ENCODE peak calls at places on chromosome 20, in eight cellular contexts. K is sigmoid colon, N is A549, G is stomach, D is GM12878, H is tibial nerve, W is suprapubic skin, S is HepG2. Y is an unnamed sample.

GRCh38 chr20:12976720-12977633 is 31.8 kb upstream of the SPTLC3 start:
- DNase-seq in D (no peak), S (peak), N (no peak), G (no peak), H (no peak), W (no peak), K (no peak), Y (no peak)

GRCh38 chr20:14555676-14556075 is 218.3 kb upstream of the FLRT3 start:
- DNase-seq in H (no peak), K (no peak), G (no peak), N (no peak), W (no peak), D (no peak), S (no peak), Y (no peak)

GRCh38 chr20:39800111-39800510 is 838.0 kb downstream of the DHX35 start:
- DNase-seq in H (no peak), K (no peak), N (no peak), D (peak), S (no peak), G (no peak), W (no peak), Y (no peak)

GRCh38 chr20:17061721-17062120 is 165.1 kb upstream of the PCSK2 start:
- DNase-seq in G (no peak), K (no peak), N (no peak), W (no peak), D (no peak), S (no peak), H (no peak), Y (no peak)

GRCh38 chr20:41370176-41370575 is 3.6 kb upstream of the EMILIN3 start:
- DNase-seq in H (no peak), D (peak), K (no peak), S (no peak), G (no peak), W (no peak), N (no peak), Y (no peak)

GRCh38 chr20:1166963-1167720 is 17.6 kb downstream of the TMEM74B start:
- DNase-seq in K (no peak), W (no peak), N (no peak), D (no peak), S (no peak), G (no peak), H (no peak), Y (no peak)

GRCh38 chr20:31764641-31765305 is 25.7 kb downstream of the TPX2 start:
- DNase-seq in D (no peak), H (no peak), K (no peak), N (no peak), G (no peak), S (no peak), W (no peak), Y (no peak)

GRCh38 chr20:10696650-10697049 is 22.9 kb upstream of the JAG1 start:
- DNase-seq in G (no peak), H (no peak), W (no peak), S (peak), K (no peak), N (no peak), D (no peak), Y (no peak)

GRCh38 chr20:31695849-31696804 is 26.5 kb downstream of the BCL2L1 start:
- DNase-seq in W (no peak), H (no peak), G (no peak), K (no peak), S (peak), N (peak), D (no peak), Y (no peak)

GRCh38 chr20:3854462-3854870 is 7.8 kb downstream of the MAVS start:
- DNase-seq in S (peak), D (no peak), H (no peak), G (no peak), K (no peak), W (no peak), N (no peak), Y (no peak)

GRCh38 chr20:1810926-1811620 is 84.1 kb upstream of the SIRPA start:
- DNase-seq in H (no peak), N (no peak), K (no peak), W (no peak), G (no peak), S (peak), D (no peak), Y (no peak)

GRCh38 chr20:18504479-18505060 is 3.2 kb upstream of the SEC23B start:
- DNase-seq in S (no peak), H (no peak), N (no peak), G (no peak), D (no peak), W (peak), K (peak), Y (peak)

GRCh38 chr20:53597085-53597482 is 3.4 kb upstream of the ZNF217 start:
- DNase-seq in N (no peak), D (no peak), W (no peak), S (peak), H (no peak), K (no peak), G (peak), Y (no peak)

GRCh38 chr20:54090230-54091119 is 20.1 kb upstream of the BCAS1 start:
- DNase-seq in K (no peak), G (no peak), W (no peak), D (no peak), N (no peak), S (no peak), H (no peak), Y (no peak)

GRCh38 chr20:17825251-17825691 is 125.5 kb downstream of the BANF2 start:
- DNase-seq in W (no peak), D (no peak), K (no peak), G (no peak), S (peak), N (no peak), H (no peak), Y (no peak)

GRCh38 chr20:41978246-41978790 is 360.1 kb upstream of the CHD6 start:
- DNase-seq in D (no peak), H (no peak), S (no peak), G (no peak), W (no peak), N (no peak), K (no peak), Y (no peak)

GRCh38 chr20:326645-327031 is 1.3 kb downstream of the SOX12 start:
- DNase-seq in H (no peak), G (peak), K (peak), S (no peak), W (no peak), N (peak), D (no peak), Y (no peak)

GRCh38 chr20:63740501-63741353 is 1.2 kb downstream of the SLC2A4RG start:
- DNase-seq in H (peak), N (peak), G (peak), K (peak), S (peak), D (no peak), W (peak), Y (peak)

GRCh38 chr20:697826-698225 is 22.2 kb upstream of the SCRT2 start:
- DNase-seq in S (no peak), W (peak), N (no peak), D (no peak), H (no peak), K (peak), G (no peak), Y (no peak)

GRCh38 chr20:57998276-57998675 is 230.2 kb downstream of the ANKRD60 start:
- DNase-seq in H (no peak), D (no peak), K (peak), N (no peak), W (no peak), S (no peak), G (no peak), Y (no peak)

GRCh38 chr20:44412402-44413144 is 57.1 kb downstream of the HNF4A start:
- DNase-seq in D (no peak), S (no peak), G (no peak), K (no peak), H (no peak), W (no peak), N (no peak), Y (no peak)

GRCh38 chr20:17541996-17542395 is 10.8 kb upstream of the BFSP1 start:
- DNase-seq in K (no peak), N (no peak), W (no peak), D (no peak), S (no peak), G (no peak), H (no peak), Y (no peak)

GRCh38 chr20:48335421-48336090 is 492.2 kb downstream of the PREX1 start:
- DNase-seq in G (no peak), D (no peak), W (no peak), H (no peak), K (no peak), S (no peak), N (no peak), Y (no peak)

GRCh38 chr20:8782804-8783203 is 286.1 kb upstream of the PLCB4 start:
- DNase-seq in W (no peak), K (no peak), N (no peak), S (no peak), D (no peak), G (no peak), H (no peak), Y (no peak)

GRCh38 chr20:53582574-53583351 is 10.9 kb downstream of the ZNF217 start:
- DNase-seq in S (peak), H (no peak), N (peak), G (peak), D (no peak), W (no peak), K (peak), Y (no peak)

GRCh38 chr20:13009682-13010406 is 1.1 kb downstream of the SPTLC3 start:
- DNase-seq in H (no peak), N (no peak), K (peak), G (no peak), D (peak), W (no peak), S (peak), Y (peak)

DNA sequence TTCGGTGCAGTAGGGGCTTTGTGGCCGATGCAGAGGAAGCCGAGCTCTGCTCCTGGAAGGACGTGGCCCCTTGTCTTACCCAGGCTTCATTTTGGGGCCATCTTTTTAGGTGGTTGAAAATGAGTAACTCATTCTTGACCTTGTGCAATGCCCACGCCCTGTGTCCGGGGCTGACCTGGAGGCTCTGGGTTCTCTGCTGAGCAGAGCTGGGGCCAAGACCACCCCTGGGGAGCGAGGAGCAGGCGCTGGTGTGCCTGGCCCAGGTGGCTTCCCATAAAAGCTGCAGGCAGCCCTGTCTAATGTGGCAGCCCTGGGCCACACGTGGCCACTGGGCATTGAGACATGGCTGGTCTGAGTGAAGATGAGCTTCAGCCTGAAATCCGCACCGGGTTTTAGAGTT is 25.7 kb downstream of the NTSR1 start:
- DNase-seq in G (no peak), W (no peak), S (no peak), N (no peak), D (no peak), H (no peak), K (no peak), Y (no peak)
- TF ChIP-seq EP300 in G (no peak), W (no peak), S (no peak), N (no peak), D (no peak), H (no peak), K (no peak), Y (no peak)

GRCh38 chr20:23086056-23086551 is at the start of gene CD93:
- DNase-seq in D (no peak), H (no peak), W (peak), S (no peak), N (no peak), K (no peak), G (no peak), Y (peak)
- TF ChIP-seq POLR2A in D (no peak), H (no peak), W (no peak), S (no peak), N (no peak), K (peak), G (no peak), Y (no peak)

DNA sequence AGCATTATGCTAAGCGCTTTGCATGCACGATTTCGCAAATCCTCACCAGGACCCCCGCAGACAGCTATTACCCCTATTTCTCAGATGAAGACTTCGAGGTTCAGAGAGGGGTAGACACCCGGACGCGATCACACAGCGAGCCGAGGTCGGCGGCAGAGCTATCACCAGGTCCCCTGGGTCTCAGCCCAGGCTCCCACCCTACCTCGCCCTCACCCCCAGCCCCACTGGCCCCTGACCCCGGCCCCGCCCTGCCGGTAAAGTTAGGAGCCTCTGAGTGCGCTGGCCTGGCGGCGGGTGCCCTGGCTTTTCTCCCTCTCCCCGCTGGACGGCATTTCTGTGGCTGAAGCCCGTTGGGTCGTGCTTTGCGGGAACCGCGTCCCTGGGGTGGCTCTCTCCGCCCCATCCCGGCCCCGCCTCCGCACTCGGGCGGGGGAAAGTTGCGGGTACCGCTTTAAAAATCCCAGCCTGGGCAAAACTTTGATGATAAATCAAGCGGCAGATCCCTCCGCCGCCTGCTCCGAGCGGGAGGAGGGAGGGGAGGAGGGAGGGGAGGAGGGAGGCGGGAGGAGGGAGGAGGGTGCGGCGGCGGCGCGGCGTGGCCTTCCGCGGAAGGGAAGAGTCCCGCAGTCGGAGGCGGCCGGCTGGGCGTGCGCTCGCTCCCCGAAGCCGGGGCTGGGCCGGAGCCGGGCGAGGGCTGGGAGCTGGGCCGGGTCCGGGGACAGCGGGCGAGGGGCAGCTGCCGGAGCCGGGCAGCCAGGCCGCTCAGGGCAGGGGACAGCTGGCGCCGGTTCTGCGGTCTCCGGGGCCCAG is at the start of gene VSTM2L:
- DNase-seq in H (no peak), N (peak), G (peak), W (no peak), S (no peak), K (peak), D (no peak), Y (no peak)
- H3K4me3 ChIP-seq in H (no peak), N (peak), G (peak), W (peak), S (peak), K (peak), D (peak), Y (no peak)

GRCh38 chr20:37297066-37297736 is 7.7 kb downstream of the MANBAL start:
- DNase-seq in K (peak), S (no peak), G (no peak), W (no peak), H (no peak), D (no peak), N (no peak), Y (peak)

GRCh38 chr20:37296371-37296770 is 6.9 kb downstream of the MANBAL start:
- DNase-seq in D (no peak), S (no peak), G (no peak), H (no peak), W (no peak), N (no peak), K (no peak), Y (no peak)

GRCh38 chr20:37294262-37294981 is 5.0 kb downstream of the MANBAL start:
- DNase-seq in H (no peak), K (no peak), N (no peak), W (no peak), S (no peak), D (no peak), G (no peak), Y (no peak)

GRCh38 chr20:37295001-37295400 is 5.5 kb downstream of the MANBAL start:
- DNase-seq in N (peak), K (peak), D (no peak), H (no peak), W (no peak), S (no peak), G (no peak), Y (no peak)

GRCh38 chr20:37295595-37295994 is 6.1 kb downstream of the MANBAL start:
- DNase-seq in G (no peak), D (no peak), K (no peak), H (no peak), N (peak), W (no peak), S (no peak), Y (no peak)
- TF ChIP-seq EP300 in G (no peak), D (no peak), K (no peak), H (no peak), N (no peak), W (no peak), S (no peak), Y (no peak)

GRCh38 chr20:62652051-62652893 is 10.0 kb downstream of the SLCO4A1 start:
- DNase-seq in W (peak), G (peak), H (peak), N (peak), S (peak), D (peak), K (peak), Y (peak)
- TF ChIP-seq POLR2A in W (peak), G (peak), H (peak), N (no peak), S (no peak), D (peak), K (peak), Y (peak)

DNA sequence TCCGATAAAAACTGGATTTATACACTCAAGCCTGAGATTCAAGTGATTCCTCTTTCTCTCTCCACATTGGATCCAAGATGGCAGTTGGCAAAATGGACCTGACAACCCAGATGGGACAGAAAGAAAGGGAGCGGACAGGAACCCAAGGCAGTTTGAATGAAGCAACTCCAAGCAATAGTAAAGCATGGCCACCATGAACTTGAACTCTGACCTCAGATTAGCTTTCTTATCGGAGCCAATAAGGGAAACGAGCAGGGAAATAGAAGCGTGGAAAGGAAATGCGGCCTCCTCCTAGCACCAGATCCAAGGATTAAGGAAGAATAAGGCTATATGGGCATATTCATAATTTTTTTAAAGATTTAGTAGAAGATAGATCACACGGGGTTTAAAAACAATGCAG is 213.4 kb upstream of the RIN2 start:
- DNase-seq in G (no peak), S (no peak), H (no peak), K (no peak), N (no peak), W (no peak), D (no peak), Y (no peak)
- H3K4me3 ChIP-seq in G (no peak), S (no peak), H (no peak), K (no peak), N (no peak), W (no peak), D (no peak), Y (no peak)

GRCh38 chr20:52105573-52106422 is 85.8 kb downstream of the ZFP64 start:
- DNase-seq in S (no peak), N (peak), H (no peak), D (no peak), G (no peak), W (no peak), K (no peak), Y (no peak)

GRCh38 chr20:52103469-52103910 is 88.1 kb downstream of the ZFP64 start:
- DNase-seq in N (no peak), W (no peak), D (no peak), S (no peak), K (no peak), H (no peak), G (no peak), Y (no peak)

GRCh38 chr20:52103911-52104545 is 87.6 kb downstream of the ZFP64 start:
- DNase-seq in K (peak), W (no peak), S (no peak), G (no peak), D (no peak), H (no peak), N (no peak), Y (peak)

GRCh38 chr20:52105045-52105572 is 86.5 kb downstream of the ZFP64 start:
- DNase-seq in K (peak), W (no peak), G (no peak), N (peak), S (no peak), H (no peak), D (no peak), Y (no peak)

GRCh38 chr20:52104546-52105044 is 87.0 kb downstream of the ZFP64 start:
- DNase-seq in D (no peak), N (no peak), K (no peak), G (no peak), S (no peak), H (no peak), W (no peak), Y (no peak)
- TF ChIP-seq EP300 in D (no peak), N (no peak), K (no peak), G (no peak), S (no peak), H (no peak), W (no peak), Y (no peak)

GRCh38 chr20:19937651-19938420 is 79.3 kb upstream of the NAA20 start:
- DNase-seq in S (no peak), D (peak), H (no peak), K (no peak), G (no peak), N (no peak), W (no peak), Y (no peak)

GRCh38 chr20:19938421-19938787 is 78.8 kb upstream of the NAA20 start:
- DNase-seq in W (no peak), N (no peak), H (no peak), S (no peak), K (no peak), G (no peak), D (no peak), Y (no peak)

GRCh38 chr20:19936801-19937583 is 80.2 kb upstream of the NAA20 start:
- DNase-seq in H (no peak), K (no peak), N (no peak), D (no peak), G (no peak), S (no peak), W (no peak), Y (no peak)

GRCh38 chr20:19934792-19935491 is 82.2 kb upstream of the NAA20 start:
- DNase-seq in H (no peak), N (peak), S (no peak), W (no peak), G (peak), K (peak), D (no peak), Y (no peak)

GRCh38 chr20:19935842-19936241 is 81.3 kb upstream of the NAA20 start:
- DNase-seq in S (no peak), W (no peak), H (no peak), K (no peak), N (no peak), D (no peak), G (peak), Y (no peak)
- TF ChIP-seq POLR2A in S (no peak), W (no peak), H (no peak), K (no peak), N (no peak), D (no peak), G (no peak), Y (no peak)

GRCh38 chr20:24503352-24503931 is 34.0 kb downstream of the SYNDIG1 start:
- DNase-seq in S (no peak), G (no peak), D (no peak), N (no peak), K (no peak), W (no peak), H (no peak), Y (no peak)

GRCh38 chr20:24502184-24502583 is 32.8 kb downstream of the SYNDIG1 start:
- DNase-seq in H (no peak), D (no peak), S (no peak), W (no peak), N (peak), K (peak), G (no peak), Y (no peak)

GRCh38 chr20:24501764-24502163 is 32.3 kb downstream of the SYNDIG1 start:
- DNase-seq in H (no peak), S (no peak), K (no peak), N (no peak), D (no peak), W (no peak), G (no peak), Y (no peak)

GRCh38 chr20:24504331-24505285 is 35.2 kb downstream of the SYNDIG1 start:
- DNase-seq in W (no peak), N (no peak), S (no peak), G (no peak), D (no peak), H (no peak), K (no peak), Y (no peak)

GRCh38 chr20:24502661-24503060 is 33.2 kb downstream of the SYNDIG1 start:
- DNase-seq in S (no peak), H (no peak), N (no peak), W (no peak), G (no peak), K (no peak), D (no peak), Y (no peak)
- H3K4me3 ChIP-seq in S (no peak), H (no peak), N (no peak), W (no peak), G (no peak), K (no peak), D (no peak), Y (no peak)

GRCh38 chr20:34215711-34216381 is 25.4 kb upstream of the ASIP start:
- DNase-seq in G (peak), D (no peak), K (peak), S (peak), N (peak), W (peak), H (peak), Y (peak)
- TF ChIP-seq EP300 in G (no peak), D (no peak), K (no peak), S (no peak), N (no peak), W (no peak), H (no peak), Y (no peak)

Y was measured in ovary.